ENCODE peak calls at places on chromosomes 2 and 18, in nine cellular contexts. C is NCI-H510A treated with DMSO at 0.1 percent for 48 hours; W is stimulated activated CD8-positive, alpha-beta memory T cell treated with anti-CD3 and anti-CD28 coated beads, Interleukin-15, amount 100 ng/mL, for 24 hours; Q is AG04449; U is anterior cingulate cortex; V is HCT116; A is EH; T is iris pigment epithelial cell; K is left ventricle myocardium superior. H is an unnamed sample.

GRCh38 chr18:33201509-33201926 is 239.0 kb downstream of the CCDC178 start:
- DNase-seq in U (no peak), A (no peak), T (peak), K (no peak), Q (no peak), W (no peak), C (no peak), V (no peak), H (peak)

GRCh38 chr18:44198296-44199284 is 482.1 kb upstream of the SETBP1 start:
- DNase-seq in T (no peak), W (no peak), U (no peak), C (peak), K (no peak), A (no peak), Q (no peak), V (no peak), H (no peak)

GRCh38 chr18:47605093-47605492 is 325.4 kb downstream of the SMAD2 start:
- DNase-seq in T (no peak), Q (no peak), A (no peak), K (no peak), W (no peak), U (no peak), C (no peak), V (no peak), H (no peak)

GRCh38 chr2:106695919-106696318 is 190.0 kb downstream of the ST6GAL2 start:
- DNase-seq in Q (no peak), W (no peak), K (no peak), V (no peak), A (no peak), T (no peak), C (no peak), U (no peak), H (no peak)

GRCh38 chr2:221283896-221284295 is 288.2 kb downstream of the EPHA4 start:
- DNase-seq in T (peak), W (no peak), A (peak), Q (peak), C (no peak), V (no peak), K (no peak), U (no peak), H (no peak)

GRCh38 chr2:176147215-176147789 is 4.0 kb upstream of the HOXD4 start:
- DNase-seq in T (no peak), A (no peak), C (no peak), K (no peak), U (no peak), W (no peak), V (no peak), Q (no peak), H (no peak)

GRCh38 chr2:60861736-60862135 is 19.6 kb upstream of the REL start:
- DNase-seq in A (peak), W (no peak), Q (no peak), K (no peak), U (no peak), C (peak), T (peak), V (no peak), H (peak)

GRCh38 chr2:164920430-164920829 is 34.9 kb downstream of the SLC38A11 start:
- DNase-seq in T (peak), W (no peak), C (peak), U (no peak), K (no peak), A (peak), V (no peak), Q (peak), H (peak)

GRCh38 chr18:55780591-55781071 is 192.6 kb upstream of the TCF4 start:
- DNase-seq in W (no peak), Q (no peak), A (peak), V (no peak), C (no peak), U (no peak), K (no peak), T (no peak), H (no peak)

GRCh38 chr2:1974391-1974790 is 230.1 kb upstream of the PXDN start:
- DNase-seq in W (no peak), Q (peak), V (no peak), C (no peak), K (no peak), U (no peak), T (peak), A (peak), H (no peak)

GRCh38 chr2:181805228-181806038 is 86.1 kb upstream of the ITPRID2 start:
- DNase-seq in U (no peak), A (peak), W (no peak), C (no peak), K (no peak), T (peak), Q (peak), V (no peak), H (no peak)

GRCh38 chr2:62817995-62818713 is 112.6 kb downstream of the EHBP1 start:
- DNase-seq in Q (no peak), K (no peak), U (no peak), A (peak), V (no peak), W (no peak), T (peak), C (no peak), H (no peak)

GRCh38 chr2:230885467-230886130 is 20.9 kb downstream of the ITM2C start:
- DNase-seq in T (peak), A (peak), K (peak), U (peak), V (no peak), W (no peak), Q (no peak), C (peak), H (peak)

GRCh38 chr2:190181066-190181681 is 118.6 kb upstream of the MSTN start:
- DNase-seq in C (peak), V (no peak), A (no peak), T (no peak), K (no peak), W (no peak), Q (no peak), U (no peak), H (peak)

GRCh38 chr2:188292446-188293239 is 969 bp downstream of the GULP1 start:
- DNase-seq in K (peak), T (peak), U (peak), A (peak), V (peak), C (peak), W (no peak), Q (no peak), H (peak)

H was measured in DMS53.